ENCODE peak calls at places on chromosomes 13 and 19, in ten cellular contexts. Q, Y, F, M, O, C, X, H, I and T are unnamed samples.

GRCh38 chr13:71866173-71867091 is 572 bp downstream of the DACH1 start:
- DNase-seq in Q (peak), Y (peak), F (no peak), M (no peak), O (peak), C (peak), X (peak), H (no peak), I (peak), T (no peak)

GRCh38 chr19:7159105-7159933 is 89.8 kb downstream of the ZNF557 start:
- DNase-seq in Q (peak), Y (peak), F (no peak), M (peak), O (no peak), C (no peak), X (no peak), H (no peak), I (peak), T (no peak)

GRCh38 chr13:107043016-107043957 is 475.4 kb upstream of the ARGLU1 start:
- DNase-seq in Q (no peak), Y (no peak), F (peak), M (peak), O (no peak), C (no peak), X (no peak), H (no peak), I (no peak), T (no peak)

GRCh38 chr19:38422405-38422804 is 3.6 kb downstream of the RASGRP4 start:
- DNase-seq in Q (no peak), Y (no peak), F (no peak), M (no peak), O (no peak), C (no peak), X (no peak), H (no peak), I (no peak), T (no peak)

GRCh38 chr13:110914293-110915056 is 394 bp downstream of the ANKRD10 start:
- DNase-seq in Q (peak), Y (peak), F (no peak), M (peak), O (peak), C (no peak), X (peak), H (peak), I (peak), T (peak)

GRCh38 chr19:15236886-15237285 is 4.6 kb upstream of the EPHX3 start:
- DNase-seq in Q (no peak), Y (no peak), F (no peak), M (no peak), O (no peak), C (no peak), X (no peak), H (no peak), I (no peak), T (no peak)

GRCh38 chr13:32695602-32696250 is 109.5 kb downstream of the PDS5B start:
- DNase-seq in Q (no peak), Y (no peak), F (no peak), M (peak), O (no peak), C (no peak), X (no peak), H (no peak), I (peak), T (no peak)

GRCh38 chr13:68745517-68745916 is 1362.1 kb upstream of the ATXN8OS start:
- DNase-seq in Q (no peak), Y (no peak), F (no peak), M (no peak), O (no peak), C (no peak), X (no peak), H (peak), I (no peak), T (no peak)

GRCh38 chr13:109610517-109610916 is 175.9 kb downstream of the IRS2 start:
- DNase-seq in Q (no peak), Y (no peak), F (no peak), M (no peak), O (no peak), C (no peak), X (peak), H (peak), I (peak), T (no peak)

GRCh38 chr13:109785141-109785891 is 1.1 kb downstream of the IRS2 start:
- DNase-seq in Q (peak), Y (peak), F (no peak), M (peak), O (peak), C (no peak), X (peak), H (peak), I (peak), T (no peak)

GRCh38 chr19:33712268-33712667 is 84.4 kb upstream of the KCTD15 start:
- DNase-seq in Q (no peak), Y (no peak), F (no peak), M (no peak), O (no peak), C (no peak), X (peak), H (no peak), I (no peak), T (no peak)

GRCh38 chr13:112077729-112078128 is 10.8 kb downstream of the SOX1 start:
- DNase-seq in Q (no peak), Y (no peak), F (no peak), M (no peak), O (no peak), C (no peak), X (no peak), H (no peak), I (no peak), T (no peak)

GRCh38 chr13:112169941-112170822 is 103.2 kb downstream of the SOX1 start:
- DNase-seq in Q (peak), Y (no peak), F (no peak), M (no peak), O (no peak), C (peak), X (no peak), H (no peak), I (no peak), T (no peak)

GRCh38 chr13:30810261-30810701 is 74.9 kb downstream of the ALOX5AP start:
- DNase-seq in Q (peak), Y (no peak), F (no peak), M (no peak), O (no peak), C (no peak), X (no peak), H (no peak), I (no peak), T (no peak)

GRCh38 chr13:101152184-101152583 is 264.1 kb downstream of the NALCN start:
- DNase-seq in Q (no peak), Y (no peak), F (no peak), M (no peak), O (no peak), C (no peak), X (no peak), H (no peak), I (no peak), T (no peak)

GRCh38 chr19:57171551-57172081 is 4.3 kb upstream of the DUXA start:
- DNase-seq in Q (no peak), Y (peak), F (no peak), M (peak), O (no peak), C (no peak), X (peak), H (peak), I (peak), T (peak)

GRCh38 chr13:36143768-36144167 is 12.6 kb upstream of the DCLK1 start:
- DNase-seq in Q (no peak), Y (no peak), F (no peak), M (no peak), O (no peak), C (no peak), X (no peak), H (no peak), I (no peak), T (no peak)

GRCh38 chr19:55678121-55678671 is 3.2 kb downstream of the EPN1 start:
- DNase-seq in Q (no peak), Y (no peak), F (no peak), M (no peak), O (no peak), C (no peak), X (peak), H (no peak), I (no peak), T (no peak)

GRCh38 chr13:20128459-20128927 is 32.4 kb downstream of the GJA3 start:
- DNase-seq in Q (peak), Y (no peak), F (no peak), M (no peak), O (no peak), C (peak), X (no peak), H (peak), I (no peak), T (no peak)

GRCh38 chr13:75876371-75877050 is 240.4 kb downstream of the LMO7 start:
- DNase-seq in Q (no peak), Y (peak), F (peak), M (peak), O (peak), C (no peak), X (no peak), H (peak), I (peak), T (peak)

GRCh38 chr13:32036131-32036695 is 4.6 kb downstream of the FRY start:
- DNase-seq in Q (no peak), Y (no peak), F (no peak), M (no peak), O (no peak), C (no peak), X (no peak), H (no peak), I (no peak), T (no peak)

GRCh38 chr13:71864094-71864980 is 2.7 kb downstream of the DACH1 start:
- DNase-seq in Q (no peak), Y (peak), F (no peak), M (no peak), O (peak), C (peak), X (peak), H (no peak), I (peak), T (no peak)

GRCh38 chr13:98033277-98034247 is 80.1 kb downstream of the IPO5 start:
- DNase-seq in Q (peak), Y (peak), F (peak), M (peak), O (peak), C (no peak), X (no peak), H (peak), I (peak), T (peak)

GRCh38 chr19:13135068-13136062 is 14.8 kb downstream of the STX10 start:
- DNase-seq in Q (no peak), Y (no peak), F (no peak), M (no peak), O (no peak), C (no peak), X (no peak), H (no peak), I (no peak), T (no peak)

GRCh38 chr13:113461022-113461751 is 7.9 kb upstream of the ADPRHL1 start:
- DNase-seq in Q (peak), Y (no peak), F (no peak), M (no peak), O (no peak), C (no peak), X (no peak), H (no peak), I (no peak), T (no peak)

GRCh38 chr19:16750081-16750480 is 30.4 kb downstream of the NWD1 start:
- DNase-seq in Q (no peak), Y (no peak), F (no peak), M (no peak), O (no peak), C (no peak), X (no peak), H (no peak), I (no peak), T (no peak)

GRCh38 chr19:38319421-38320258 is at the start of gene KCNK6:
- DNase-seq in Q (peak), Y (no peak), F (no peak), M (no peak), O (peak), C (no peak), X (peak), H (no peak), I (peak), T (no peak)

GRCh38 chr19:35046461-35046860 is 4.9 kb downstream of the HPN start:
- DNase-seq in Q (no peak), Y (no peak), F (no peak), M (no peak), O (no peak), C (no peak), X (no peak), H (no peak), I (no peak), T (no peak)

GRCh38 chr19:35043906-35044305 is 2.4 kb downstream of the HPN start:
- DNase-seq in Q (no peak), Y (no peak), F (no peak), M (no peak), O (no peak), C (no peak), X (no peak), H (no peak), I (no peak), T (no peak)

GRCh38 chr19:35044317-35045117 is 3.0 kb downstream of the HPN start:
- DNase-seq in Q (no peak), Y (no peak), F (no peak), M (peak), O (peak), C (no peak), X (no peak), H (peak), I (peak), T (peak)

GRCh38 chr19:35042954-35043604 is 1.6 kb downstream of the HPN start:
- DNase-seq in Q (no peak), Y (no peak), F (no peak), M (no peak), O (no peak), C (no peak), X (no peak), H (no peak), I (no peak), T (no peak)

DNA sequence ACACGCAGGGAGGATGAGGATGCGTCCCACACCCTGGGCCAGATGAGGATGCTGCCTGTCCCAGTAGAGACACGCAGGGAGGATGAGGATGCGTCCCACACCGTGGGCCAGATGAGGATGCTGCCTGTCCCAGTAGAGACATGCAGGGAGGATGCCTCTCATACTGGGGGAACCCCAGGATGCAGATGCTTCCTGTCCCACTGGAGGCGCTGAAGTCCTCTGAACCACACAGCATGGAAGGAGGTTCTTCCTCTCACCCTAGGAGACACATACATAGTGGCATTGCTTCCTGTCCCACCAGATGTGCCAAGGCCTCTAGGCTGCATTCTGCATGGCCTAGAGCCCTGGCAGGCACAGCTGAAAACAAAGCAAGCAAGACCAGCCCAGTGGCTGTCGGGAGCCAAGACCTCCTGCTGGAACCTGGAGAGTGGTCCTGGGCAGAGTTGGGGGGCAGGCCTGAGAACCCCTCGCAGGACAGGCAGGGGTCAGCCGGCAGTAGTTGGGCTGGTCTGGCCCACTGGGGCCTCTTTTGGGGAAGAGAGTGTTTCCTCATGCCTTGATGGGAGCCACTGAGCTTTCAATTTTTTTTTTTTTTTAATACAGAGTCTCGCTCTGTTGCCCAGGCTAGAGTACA is 4.3 kb downstream of the HPN start:
- DNase-seq in Q (no peak), Y (peak), F (no peak), M (peak), O (no peak), C (no peak), X (no peak), H (peak), I (peak), T (peak)
- TF ChIP-seq CTCF in Q (no peak), Y (peak), F (peak), M (peak), O (peak), C (peak), X (peak), H (peak), I (peak), T (peak)

GRCh38 chr19:594265-594870 is 4.7 kb downstream of the HCN2 start:
- DNase-seq in Q (no peak), Y (no peak), F (no peak), M (no peak), O (no peak), C (no peak), X (no peak), H (no peak), I (no peak), T (no peak)
- TF ChIP-seq CTCF in Q (no peak), Y (no peak), F (no peak), M (no peak), O (no peak), C (no peak), X (no peak), H (no peak), I (no peak), T (no peak)

DNA sequence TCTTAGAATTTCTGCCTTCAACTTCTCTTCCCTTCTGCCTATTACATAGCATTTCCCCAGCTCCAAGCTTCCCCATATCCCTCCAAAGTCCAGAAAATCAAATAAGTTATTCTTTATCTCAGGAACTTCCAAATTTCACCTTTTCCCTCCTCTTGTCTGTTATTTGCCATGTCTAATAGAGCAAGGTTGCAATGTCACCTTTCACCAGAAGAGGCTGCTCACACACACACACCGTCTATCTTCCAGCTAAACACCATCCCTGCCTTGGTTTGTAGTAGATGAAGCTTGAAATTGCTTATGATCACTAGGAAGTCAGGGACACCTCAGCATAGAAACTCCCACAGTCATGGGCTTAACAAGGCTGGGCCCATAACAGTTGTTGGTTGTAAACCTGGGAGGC is 48.4 kb downstream of the ZNRF4 start:
- DNase-seq in Q (no peak), Y (no peak), F (no peak), M (no peak), O (no peak), C (no peak), X (no peak), H (peak), I (no peak), T (no peak)
- TF ChIP-seq CTCF in Q (no peak), Y (peak), F (no peak), M (no peak), O (no peak), C (no peak), X (no peak), H (no peak), I (no peak), T (no peak)

GRCh38 chr13:50124536-50125305 is 109.5 kb downstream of the KCNRG start:
- DNase-seq in Q (peak), Y (no peak), F (no peak), M (peak), O (peak), C (peak), X (peak), H (peak), I (peak), T (peak)

GRCh38 chr13:50123515-50123861 is 108.2 kb downstream of the KCNRG start:
- DNase-seq in Q (no peak), Y (no peak), F (no peak), M (no peak), O (no peak), C (no peak), X (no peak), H (no peak), I (no peak), T (no peak)

GRCh38 chr13:50123002-50123401 is 107.8 kb downstream of the KCNRG start:
- DNase-seq in Q (no peak), Y (no peak), F (no peak), M (no peak), O (no peak), C (no peak), X (no peak), H (no peak), I (no peak), T (no peak)

GRCh38 chr13:50125306-50125555 is 110.0 kb downstream of the KCNRG start:
- DNase-seq in Q (no peak), Y (no peak), F (no peak), M (no peak), O (no peak), C (no peak), X (no peak), H (no peak), I (no peak), T (peak)

DNA sequence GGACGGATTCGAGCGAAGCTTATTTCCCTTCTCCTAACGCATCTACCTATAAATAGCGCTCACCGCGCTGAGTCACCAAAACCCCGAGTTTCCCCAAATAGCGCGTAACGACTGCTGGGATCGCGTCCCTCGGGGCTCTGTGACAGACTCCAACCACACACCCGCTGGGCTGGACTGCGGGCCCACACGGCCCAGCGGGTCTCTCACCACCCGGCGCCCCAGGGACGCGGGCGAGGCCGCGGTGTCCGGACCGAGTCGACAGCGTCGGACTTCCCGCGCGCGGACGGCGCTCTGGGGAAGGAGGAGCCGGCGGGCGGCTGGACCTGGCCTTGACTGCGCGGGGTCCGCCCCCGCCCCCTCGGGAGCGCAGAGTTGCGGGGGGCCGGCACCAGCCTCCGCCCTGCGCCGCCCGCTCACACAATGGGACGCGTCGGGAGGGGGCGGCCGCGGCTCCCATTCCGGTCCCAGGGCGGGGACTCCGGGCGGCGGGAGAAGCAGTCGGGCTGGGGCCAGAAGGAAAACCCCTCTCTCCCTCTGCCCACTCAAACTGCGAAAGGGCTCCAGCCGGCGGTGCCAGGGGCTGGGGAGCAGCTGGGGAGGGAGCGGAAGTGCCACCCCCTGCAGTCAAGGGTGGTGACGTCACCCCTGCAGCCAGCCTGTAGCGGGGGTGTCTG is 108.8 kb downstream of the KCNRG start:
- DNase-seq in Q (peak), Y (peak), F (peak), M (peak), O (no peak), C (peak), X (no peak), H (peak), I (peak), T (peak)
- TF ChIP-seq CTCF in Q (no peak), Y (no peak), F (no peak), M (peak), O (peak), C (no peak), X (no peak), H (no peak), I (peak), T (no peak)

GRCh38 chr19:1223018-1223855 is 14.6 kb downstream of the CBARP start:
- DNase-seq in Q (no peak), Y (no peak), F (no peak), M (peak), O (no peak), C (no peak), X (no peak), H (peak), I (no peak), T (no peak)
- TF ChIP-seq CTCF in Q (no peak), Y (peak), F (peak), M (peak), O (peak), C (no peak), X (peak), H (peak), I (peak), T (peak)